ENCODE peak calls at places on chromosomes 1 and 21, in eight cellular contexts. W is D341Med; S is C1 segment of cervical spinal cord; Z is hepatocyte; R is glutamatergic neuron; K is T-helper 17 cell; V is activated CD8-positive, alpha-beta T cell treated with anti-CD3 and anti-CD28 coated beads, Interleukin-2, amount 10 ng/mL, durations not matched to agents 7 days and 5 days; L is HT-29. Q is an unnamed sample.

GRCh38 chr1:71047635-71048607 is at the start of gene PTGER3:
- DNase-seq in Z (peak), W (peak), K (peak), R (peak), V (peak), L (no peak), S (no peak), Q (peak)

GRCh38 chr1:209510063-209510462 is 73.5 kb upstream of the CAMK1G start:
- DNase-seq in K (no peak), S (no peak), Z (no peak), R (no peak), W (no peak), L (no peak), V (no peak), Q (no peak)

GRCh38 chr1:61337981-61338848 is 255.9 kb downstream of the NFIA start:
- DNase-seq in L (peak), V (no peak), S (peak), K (no peak), R (peak), Z (peak), W (peak), Q (no peak)

GRCh38 chr1:26861889-26862371 is 1.0 kb upstream of the SFN start:
- DNase-seq in K (no peak), S (no peak), R (no peak), Z (no peak), V (no peak), L (no peak), W (no peak), Q (no peak)

GRCh38 chr1:113681596-113682337 is 77.5 kb downstream of the PHTF1 start:
- DNase-seq in W (no peak), S (no peak), V (no peak), K (no peak), L (no peak), R (no peak), Z (no peak), Q (no peak)

GRCh38 chr1:40842691-40843090 is 19.5 kb downstream of the CITED4 start:
- DNase-seq in V (no peak), Z (no peak), S (no peak), R (no peak), L (no peak), W (no peak), K (no peak), Q (no peak)

GRCh38 chr1:9490605-9491339 is 48.5 kb upstream of the SLC25A33 start:
- DNase-seq in V (peak), Z (peak), L (peak), K (peak), W (peak), R (peak), S (peak), Q (peak)

GRCh38 chr1:1852619-1853414 is 38.1 kb downstream of the GNB1 start:
- DNase-seq in S (no peak), R (no peak), V (no peak), Z (no peak), L (no peak), W (no peak), K (no peak), Q (no peak)

GRCh38 chr1:20376880-20377494 is 86.3 kb downstream of the VWA5B1 start:
- DNase-seq in K (peak), S (peak), L (peak), W (peak), V (peak), R (peak), Z (peak), Q (peak)

GRCh38 chr1:26546375-26546774 is 16.8 kb downstream of the RPS6KA1 start:
- DNase-seq in R (no peak), K (no peak), L (no peak), W (no peak), S (no peak), V (no peak), Z (no peak), Q (no peak)

GRCh38 chr1:184563308-184563707 is 176.5 kb downstream of the C1orf21 start:
- DNase-seq in W (no peak), K (no peak), L (peak), R (no peak), S (no peak), Z (peak), V (no peak), Q (no peak)

GRCh38 chr1:3785458-3786157 is 10.7 kb downstream of the LRRC47 start:
- DNase-seq in V (no peak), S (no peak), W (peak), R (peak), Z (no peak), K (no peak), L (peak), Q (no peak)

GRCh38 chr1:201254625-201255469 is 28.5 kb upstream of the PKP1 start:
- DNase-seq in L (peak), S (peak), W (peak), V (peak), R (peak), Z (peak), K (peak), Q (peak)

GRCh38 chr1:226938903-226939438 is 1.1 kb upstream of the COQ8A start:
- DNase-seq in K (no peak), L (no peak), Z (peak), S (no peak), W (no peak), V (no peak), R (no peak), Q (no peak)

GRCh38 chr1:44100183-44100582 is 18.4 kb upstream of the KLF17 start:
- DNase-seq in R (no peak), W (no peak), V (no peak), S (no peak), L (no peak), K (no peak), Z (no peak), Q (no peak)

GRCh38 chr1:4110888-4111287 is 210.8 kb upstream of the C1orf174 start:
- DNase-seq in Z (no peak), R (no peak), K (no peak), S (no peak), W (no peak), L (no peak), V (no peak), Q (no peak)

GRCh38 chr1:168360151-168360550 is 79.5 kb downstream of the TBX19 start:
- DNase-seq in W (peak), V (peak), R (no peak), L (no peak), K (no peak), Z (peak), S (no peak), Q (no peak)

GRCh38 chr1:67201891-67202290 is 35.6 kb downstream of the IL23R start:
- DNase-seq in L (no peak), V (no peak), K (no peak), W (no peak), R (no peak), S (no peak), Z (no peak), Q (no peak)

GRCh38 chr1:61602663-61603062 is 122.3 kb downstream of the TM2D1 start:
- DNase-seq in Z (no peak), S (no peak), W (no peak), K (no peak), V (no peak), R (no peak), L (no peak), Q (no peak)

GRCh38 chr1:240666548-240667198 is 54.7 kb upstream of the GREM2 start:
- DNase-seq in S (no peak), Z (no peak), V (no peak), R (no peak), K (no peak), W (no peak), L (no peak), Q (no peak)

GRCh38 chr21:29261555-29262540 is 36.9 kb upstream of the BACH1 start:
- DNase-seq in Z (no peak), K (no peak), V (no peak), R (no peak), W (no peak), L (no peak), S (no peak), Q (no peak)

GRCh38 chr1:32925360-32926142 is 24.4 kb upstream of the TMEM54 start:
- DNase-seq in W (peak), L (no peak), K (no peak), Z (peak), S (no peak), V (peak), R (peak), Q (no peak)

GRCh38 chr1:61782771-61783170 is 40.5 kb downstream of the PATJ start:
- DNase-seq in S (no peak), Z (no peak), K (peak), W (no peak), V (peak), R (no peak), L (no peak), Q (no peak)

GRCh38 chr1:221816899-221817298 is 75.0 kb upstream of the DUSP10 start:
- DNase-seq in W (no peak), Z (no peak), S (no peak), K (no peak), L (no peak), R (no peak), V (no peak), Q (no peak)

GRCh38 chr1:191671236-191671635 is 487.0 kb upstream of the RGS18 start:
- DNase-seq in S (no peak), K (no peak), R (no peak), Z (no peak), L (no peak), W (no peak), V (no peak), Q (no peak)

GRCh38 chr1:17046043-17046657 is 7.7 kb downstream of the SDHB start:
- DNase-seq in K (no peak), W (peak), L (peak), V (no peak), Z (peak), S (no peak), R (no peak), Q (no peak)

GRCh38 chr1:220874201-220874655 is 5.0 kb upstream of the HLX start:
- DNase-seq in S (no peak), L (peak), V (peak), Z (peak), R (peak), K (no peak), W (peak), Q (peak)

GRCh38 chr1:164635074-164635783 is 76.2 kb downstream of the PBX1 start:
- DNase-seq in V (no peak), Z (no peak), W (no peak), S (no peak), L (no peak), R (no peak), K (no peak), Q (no peak)

GRCh38 chr21:19731251-19731650 is 1267.0 kb upstream of the NCAM2 start:
- DNase-seq in R (no peak), L (no peak), V (no peak), W (no peak), S (no peak), Z (no peak), K (no peak), Q (no peak)

GRCh38 chr1:222546548-222547259 is 1.2 kb downstream of the HHIPL2 start:
- DNase-seq in Z (peak), L (no peak), K (no peak), V (no peak), S (no peak), W (no peak), R (no peak), Q (no peak)

GRCh38 chr1:91693542-91693941 is 192.4 kb downstream of the TGFBR3 start:
- DNase-seq in K (no peak), W (no peak), Z (no peak), S (no peak), L (no peak), V (no peak), R (no peak), Q (no peak)

GRCh38 chr21:32719085-32719484 is 8.7 kb downstream of the SYNJ1 start:
- DNase-seq in W (no peak), R (no peak), V (no peak), Z (no peak), L (peak), K (no peak), S (no peak), Q (no peak)

GRCh38 chr1:23475134-23475628 is 8.8 kb downstream of the ASAP3 start:
- DNase-seq in L (no peak), Z (peak), K (no peak), R (no peak), W (no peak), V (no peak), S (no peak), Q (no peak)

GRCh38 chr1:111318483-111319000 is 27.9 kb downstream of the CHIA start:
- DNase-seq in S (no peak), W (no peak), K (no peak), L (no peak), Z (no peak), V (no peak), R (no peak), Q (no peak)

GRCh38 chr1:88061106-88061829 is 622.8 kb upstream of the PKN2 start:
- DNase-seq in S (no peak), V (peak), Z (peak), K (no peak), W (peak), R (peak), L (peak), Q (no peak)

GRCh38 chr1:206744683-206745082 is 25.9 kb upstream of the IL19 start:
- DNase-seq in S (no peak), R (no peak), L (no peak), Z (no peak), W (no peak), V (peak), K (no peak), Q (no peak)

GRCh38 chr1:107555578-107555977 is 409.4 kb downstream of the VAV3 start:
- DNase-seq in W (no peak), S (no peak), K (no peak), V (no peak), Z (no peak), L (no peak), R (no peak), Q (no peak)